ENCODE peak calls at places on chromosomes 16 and 17, in nine cellular contexts. U is bronchial epithelial cell, R is astrocyte of the spinal cord, Z is ovary, C is progenitor cell of endocrine pancreas, H is fibroblast of lung, W is fibroblast of the aortic adventitia, K is fibroblast of mammary gland, L is heart right ventricle. N is an unnamed sample.

GRCh38 chr16:62213763-62214162 is 177.5 kb upstream of the CDH8 start:
- DNase-seq in U (no peak), R (no peak), Z (no peak), C (no peak), H (no peak), W (no peak), K (no peak), L (no peak), N (no peak)

GRCh38 chr16:58019866-58020538 is 5.6 kb upstream of the MMP15 start:
- DNase-seq in U (no peak), R (no peak), Z (no peak), C (no peak), H (no peak), W (no peak), K (no peak), L (no peak), N (no peak)

GRCh38 chr16:85465328-85466307 is 147.5 kb upstream of the GSE1 start:
- DNase-seq in U (peak), R (peak), Z (peak), C (no peak), H (peak), W (peak), K (peak), L (peak), N (no peak)

GRCh38 chr17:37388266-37388665 is 12.5 kb downstream of the C17orf78 start:
- DNase-seq in U (peak), R (peak), Z (no peak), C (no peak), H (no peak), W (peak), K (peak), L (no peak), N (no peak)

GRCh38 chr16:762049-762513 is 1.5 kb downstream of the MSLN start:
- DNase-seq in U (no peak), R (no peak), Z (no peak), C (no peak), H (no peak), W (no peak), K (no peak), L (no peak), N (no peak)

GRCh38 chr17:41586863-41587495 is at the start of gene KRT14:
- DNase-seq in U (peak), R (no peak), Z (no peak), C (no peak), H (no peak), W (no peak), K (no peak), L (no peak), N (no peak)

GRCh38 chr16:88063201-88063773 is 112.1 kb downstream of the BANP start:
- DNase-seq in U (no peak), R (peak), Z (peak), C (no peak), H (peak), W (peak), K (peak), L (no peak), N (no peak)

GRCh38 chr16:53219795-53220194 is 165.0 kb downstream of the CHD9 start:
- DNase-seq in U (peak), R (peak), Z (no peak), C (no peak), H (peak), W (peak), K (peak), L (no peak), N (no peak)

GRCh38 chr16:69906838-69907301 is 44.3 kb upstream of the CLEC18A start:
- DNase-seq in U (peak), R (peak), Z (no peak), C (no peak), H (peak), W (peak), K (peak), L (no peak), N (no peak)

GRCh38 chr17:54727624-54728023 is 173.0 kb upstream of the TOM1L1 start:
- DNase-seq in U (no peak), R (no peak), Z (no peak), C (no peak), H (no peak), W (no peak), K (no peak), L (no peak), N (no peak)

GRCh38 chr17:71084219-71084618 is 914.9 kb downstream of the KCNJ2 start:
- DNase-seq in U (peak), R (peak), Z (no peak), C (no peak), H (peak), W (peak), K (peak), L (no peak), N (no peak)

GRCh38 chr17:80457236-80457856 is 19.1 kb downstream of the NPTX1 start:
- DNase-seq in U (no peak), R (no peak), Z (no peak), C (no peak), H (no peak), W (no peak), K (no peak), L (no peak), N (no peak)

GRCh38 chr17:65022751-65023421 is 33.7 kb downstream of the GNA13 start:
- DNase-seq in U (peak), R (peak), Z (no peak), C (no peak), H (peak), W (peak), K (peak), L (no peak), N (peak)

GRCh38 chr17:81387235-81388060 is 7.8 kb upstream of the BAHCC1 start:
- DNase-seq in U (no peak), R (peak), Z (peak), C (no peak), H (peak), W (peak), K (peak), L (peak), N (peak)

GRCh38 chr17:60356947-60357346 is 35.0 kb downstream of the USP32 start:
- DNase-seq in U (no peak), R (peak), Z (no peak), C (no peak), H (peak), W (peak), K (peak), L (no peak), N (no peak)

GRCh38 chr16:78574571-78574970 is 475.1 kb downstream of the WWOX start:
- DNase-seq in U (no peak), R (no peak), Z (no peak), C (no peak), H (no peak), W (no peak), K (no peak), L (no peak), N (no peak)

GRCh38 chr16:31458073-31458834 is 1.0 kb upstream of the ARMC5 start:
- DNase-seq in U (peak), R (peak), Z (peak), C (no peak), H (no peak), W (peak), K (peak), L (peak), N (peak)

GRCh38 chr17:7225711-7226331 is 6.1 kb downstream of the ACADVL start:
- DNase-seq in U (no peak), R (no peak), Z (no peak), C (no peak), H (no peak), W (no peak), K (no peak), L (no peak), N (no peak)

GRCh38 chr16:14489460-14489859 is 140.6 kb downstream of the PARN start:
- DNase-seq in U (no peak), R (no peak), Z (no peak), C (no peak), H (no peak), W (peak), K (no peak), L (no peak), N (no peak)

GRCh38 chr16:79757163-79757562 is 156.6 kb upstream of the MAF start:
- DNase-seq in U (no peak), R (no peak), Z (no peak), C (no peak), H (no peak), W (no peak), K (no peak), L (no peak), N (no peak)

GRCh38 chr16:27455700-27456099 is 53.7 kb downstream of the IL21R start:
- DNase-seq in U (peak), R (no peak), Z (no peak), C (no peak), H (no peak), W (no peak), K (peak), L (no peak), N (no peak)
- TF ChIP-seq CTCF in U (no peak), R (no peak), Z (no peak), C (no peak), H (no peak), W (no peak), K (no peak), L (no peak), N (no peak)

GRCh38 chr16:56267888-56268287 is 76.6 kb downstream of the GNAO1 start:
- DNase-seq in U (no peak), R (no peak), Z (no peak), C (no peak), H (no peak), W (no peak), K (no peak), L (no peak), N (no peak)

GRCh38 chr16:56269276-56269675 is 78.0 kb downstream of the GNAO1 start:
- DNase-seq in U (no peak), R (no peak), Z (no peak), C (no peak), H (no peak), W (no peak), K (no peak), L (no peak), N (no peak)

GRCh38 chr16:56268799-56269198 is 77.5 kb downstream of the GNAO1 start:
- DNase-seq in U (no peak), R (no peak), Z (no peak), C (no peak), H (no peak), W (no peak), K (no peak), L (no peak), N (no peak)

GRCh38 chr16:56270828-56271227 is 79.5 kb downstream of the GNAO1 start:
- DNase-seq in U (no peak), R (no peak), Z (no peak), C (no peak), H (no peak), W (no peak), K (no peak), L (no peak), N (no peak)

GRCh38 chr16:56269824-56270684 is 78.8 kb downstream of the GNAO1 start:
- DNase-seq in U (no peak), R (peak), Z (no peak), C (no peak), H (no peak), W (peak), K (peak), L (peak), N (no peak)
- TF ChIP-seq CTCF in U (no peak), R (peak), Z (no peak), C (no peak), H (peak), W (peak), K (no peak), L (peak), N (no peak)

GRCh38 chr17:17120716-17121115 is 78.5 kb downstream of the MPRIP start:
- DNase-seq in U (no peak), R (no peak), Z (no peak), C (no peak), H (peak), W (peak), K (no peak), L (no peak), N (no peak)
- TF ChIP-seq CTCF in U (no peak), R (no peak), Z (no peak), C (no peak), H (no peak), W (peak), K (no peak), L (no peak), N (no peak)

DNA sequence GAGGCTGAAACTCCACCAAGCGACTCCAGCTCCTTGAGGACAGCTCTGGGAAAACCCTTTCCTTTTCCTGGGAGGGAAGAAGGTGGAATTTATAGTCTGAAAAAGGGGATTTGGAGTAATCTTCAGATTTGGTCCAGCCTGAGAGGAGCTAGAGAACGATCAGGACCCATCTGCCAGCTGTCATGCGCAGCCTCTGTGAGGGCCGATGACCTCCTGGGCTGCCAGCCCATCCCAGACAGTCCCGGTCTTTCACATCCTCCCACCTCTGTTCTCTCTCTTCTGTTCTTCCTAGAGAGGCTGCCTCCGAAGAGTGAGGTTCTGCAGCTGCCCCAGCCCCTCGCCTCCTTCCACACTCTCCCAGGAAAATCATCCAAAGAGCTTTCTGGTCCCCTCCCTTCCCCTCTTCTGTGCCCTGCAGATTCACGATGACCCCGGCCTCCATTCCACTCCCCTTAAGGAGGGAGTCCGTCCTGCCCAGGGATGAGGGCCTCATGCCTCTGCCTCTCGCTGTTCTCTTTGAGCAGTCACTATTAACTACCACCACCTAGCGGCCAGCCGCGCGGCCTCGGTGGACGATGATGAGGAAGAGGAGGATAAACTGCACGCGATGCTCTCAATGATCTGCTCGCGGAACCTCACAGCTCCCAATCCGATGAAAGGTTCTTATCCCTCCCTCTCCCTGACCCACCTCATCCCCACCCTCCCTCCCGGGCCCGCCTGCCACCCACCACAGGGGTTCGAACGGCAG is 29.6 kb downstream of the SGSM2 start:
- DNase-seq in U (no peak), R (peak), Z (no peak), C (no peak), H (no peak), W (no peak), K (no peak), L (no peak), N (no peak)
- TF ChIP-seq CTCF in U (peak), R (peak), Z (no peak), C (peak), H (no peak), W (peak), K (no peak), L (no peak), N (no peak)

GRCh38 chr17:75524971-75525805 is at the start of gene LLGL2:
- DNase-seq in U (peak), R (no peak), Z (peak), C (peak), H (peak), W (no peak), K (no peak), L (peak), N (peak)
- TF ChIP-seq CTCF in U (peak), R (peak), Z (peak), C (peak), H (peak), W (no peak), K (no peak), L (peak), N (peak)

GRCh38 chr17:1963250-1963649 is 61.9 kb downstream of the RTN4RL1 start:
- DNase-seq in U (no peak), R (no peak), Z (no peak), C (no peak), H (no peak), W (no peak), K (no peak), L (no peak), N (no peak)
- TF ChIP-seq CTCF in U (no peak), R (no peak), Z (no peak), C (no peak), H (no peak), W (no peak), K (no peak), L (no peak), N (no peak)

DNA sequence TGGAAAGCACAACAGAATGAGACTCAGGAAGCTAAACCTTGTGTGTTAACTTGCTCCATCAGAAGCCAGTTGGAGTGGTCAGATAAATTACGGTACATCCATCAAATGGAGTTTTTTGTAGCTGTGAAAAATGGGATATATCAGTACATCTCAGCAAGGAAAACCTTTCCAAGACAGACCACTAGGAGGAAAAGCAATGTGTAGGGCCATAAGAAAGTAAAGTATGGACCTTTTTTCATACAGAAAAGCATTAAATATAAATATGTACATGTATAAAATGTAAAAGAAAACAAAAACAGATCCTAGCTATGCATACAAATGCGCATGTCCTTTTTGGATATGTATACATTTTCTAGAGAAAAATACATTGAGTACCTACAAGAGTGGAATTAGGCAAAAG is 403.9 kb upstream of the CDH11 start:
- DNase-seq in U (no peak), R (no peak), Z (no peak), C (no peak), H (no peak), W (no peak), K (no peak), L (no peak), N (no peak)
- TF ChIP-seq CTCF in U (no peak), R (peak), Z (no peak), C (peak), H (no peak), W (no peak), K (no peak), L (no peak), N (no peak)